ENCODE peak calls at places on chromosomes 13 and 19, in eight cellular contexts. G is substantia nigra; I is AG09319; S is RCC 7860; F is Karpas-422; O is transverse colon; V is stimulated activated CD8-positive, alpha-beta memory T cell treated with anti-CD3 and anti-CD28 coated beads, Interleukin-4, amount 100 ng/mL, for 1 hour; X is astrocyte of the spinal cord. M is an unnamed sample.

GRCh38 chr13:48532146-48532472 is 771 bp downstream of the RCBTB2 start:
- DNase-seq in G (no peak), I (peak), S (peak), F (no peak), O (no peak), V (no peak), X (peak), M (no peak)

GRCh38 chr13:59016250-59016649 is 1147.5 kb downstream of the DIAPH3 start:
- DNase-seq in G (no peak), I (no peak), S (no peak), F (no peak), O (no peak), V (no peak), X (no peak), M (no peak)

GRCh38 chr13:98147521-98147920 is 4.6 kb downstream of the FARP1 start:
- DNase-seq in G (no peak), I (no peak), S (no peak), F (no peak), O (no peak), V (no peak), X (peak), M (no peak)

GRCh38 chr19:5031231-5032100 is 62.6 kb downstream of the KDM4B start:
- DNase-seq in G (peak), I (peak), S (peak), F (peak), O (peak), V (peak), X (peak), M (peak)

GRCh38 chr19:40689339-40690049 is 957 bp downstream of the NUMBL start:
- DNase-seq in G (no peak), I (no peak), S (no peak), F (peak), O (no peak), V (no peak), X (no peak), M (no peak)

GRCh38 chr19:16320987-16321386 is 3.6 kb upstream of the KLF2 start:
- DNase-seq in G (no peak), I (no peak), S (peak), F (no peak), O (no peak), V (no peak), X (no peak), M (no peak)

GRCh38 chr13:28718538-28719226 is at the start of gene SLC46A3:
- DNase-seq in G (peak), I (peak), S (peak), F (peak), O (peak), V (peak), X (peak), M (peak)

GRCh38 chr13:38641164-38641948 is 45.5 kb upstream of the FREM2 start:
- DNase-seq in G (no peak), I (no peak), S (no peak), F (no peak), O (no peak), V (no peak), X (no peak), M (no peak)

GRCh38 chr13:35165205-35165604 is 223.1 kb downstream of the NBEA start:
- DNase-seq in G (no peak), I (no peak), S (no peak), F (no peak), O (no peak), V (no peak), X (no peak), M (no peak)